ENCODE peak calls at places on chromosomes 13 and 19, in nine cellular contexts. T is left lung, L is neural progenitor cell, Z is colonic mucosa, R is breast epithelium, P is heart left ventricle, U is mesendoderm, F is body of pancreas, J is PC-3. G is an unnamed sample.

GRCh38 chr13:85148009-85148408 is 651.2 kb downstream of the SLITRK6 start:
- DNase-seq in P (no peak), J (no peak), U (peak; percentile 17), T (no peak), L (peak; percentile 87), R (no peak), Z (no peak), F (no peak), G (no peak)

GRCh38 chr13:46475586-46475991 is 77.4 kb upstream of the LRCH1 start:
- DNase-seq in J (peak; percentile 40), U (no peak), P (no peak), F (no peak), L (no peak), R (no peak), T (no peak), Z (no peak), G (no peak)

GRCh38 chr13:27194895-27195764 is 23.5 kb upstream of the USP12 start:
- DNase-seq in U (peak; percentile 89), L (peak; percentile 20), R (no peak), Z (no peak), J (peak; percentile 95), P (no peak), F (no peak), T (no peak), G (no peak)

GRCh38 chr19:32397736-32398135 is 7.8 kb upstream of the DPY19L3 start:
- DNase-seq in Z (no peak), L (no peak), P (no peak), U (peak; percentile 2), R (no peak), F (no peak), J (peak; percentile 58), T (no peak), G (no peak)

GRCh38 chr19:46196410-46197124 is 33.0 kb upstream of the IGFL1 start:
- DNase-seq in J (no peak), R (no peak), U (no peak), Z (no peak), T (no peak), P (no peak), F (no peak), L (no peak), G (no peak)

GRCh38 chr13:94641432-94641941 is 39.8 kb downstream of the GPR180 start:
- DNase-seq in U (no peak), Z (no peak), J (peak; percentile 62), F (no peak), P (no peak), T (no peak), R (no peak), L (no peak), G (no peak)

GRCh38 chr19:35557539-35558399 is 5.7 kb downstream of the ATP4A start:
- DNase-seq in J (no peak), L (peak; percentile 95), P (peak; percentile 79), F (peak; percentile 54), T (peak; percentile 60), U (peak; percentile 96), Z (peak; percentile 75), R (no peak), G (peak; percentile 73)

GRCh38 chr13:93848247-93848646 is 621.6 kb downstream of the GPC6 start:
- DNase-seq in Z (no peak), R (no peak), T (no peak), L (no peak), J (no peak), P (no peak), U (no peak), F (no peak), G (no peak)

GRCh38 chr13:107457686-107458085 is 757.6 kb downstream of the LIG4 start:
- DNase-seq in U (peak; percentile 14), P (no peak), L (peak; percentile 23), J (no peak), T (no peak), Z (no peak), R (no peak), F (no peak), G (no peak)

GRCh38 chr19:40623403-40624239 is 22.5 kb downstream of the LTBP4 start:
- DNase-seq in L (peak; percentile 96), Z (peak; percentile 92), F (peak; percentile 30), T (no peak), J (peak; percentile 85), R (no peak), U (peak; percentile 99), P (peak; percentile 62), G (no peak)

GRCh38 chr19:18629166-18630088 is 7.4 kb upstream of the KLHL26 start:
- DNase-seq in P (no peak), J (no peak), L (peak; percentile 42), U (no peak), Z (no peak), F (peak; percentile 39), T (no peak), R (no peak), G (no peak)

GRCh38 chr19:30602661-30603322 is 230.6 kb downstream of the ZNF536 start:
- DNase-seq in Z (no peak), L (no peak), P (no peak), J (no peak), F (no peak), U (no peak), R (no peak), T (no peak), G (no peak)

GRCh38 chr19:38729653-38730469 is 14.4 kb downstream of the CAPN12 start:
- DNase-seq in P (peak; percentile 87), U (peak; percentile 79), R (no peak), L (peak; percentile 88), T (peak; percentile 65), Z (peak; percentile 77), J (peak; percentile 53), F (peak; percentile 64), G (peak; percentile 77)

GRCh38 chr19:38727306-38727867 is 16.9 kb downstream of the CAPN12 start:
- DNase-seq in T (no peak), L (no peak), F (peak; percentile 8), U (no peak), P (no peak), J (no peak), R (no peak), Z (no peak), G (no peak)

GRCh38 chr19:38730470-38730730 is 13.9 kb downstream of the CAPN12 start:
- DNase-seq in Z (no peak), J (no peak), F (no peak), P (no peak), T (no peak), L (no peak), R (no peak), U (no peak), G (no peak)

GRCh38 chr19:38727868-38728660 is 16.2 kb downstream of the CAPN12 start:
- DNase-seq in F (peak; percentile 17), T (peak; percentile 33), P (peak; percentile 76), Z (no peak), U (peak; percentile 56), J (no peak), L (no peak), R (no peak), G (no peak)

GRCh38 chr19:38728752-38729541 is 15.3 kb downstream of the CAPN12 start:
- DNase-seq in J (no peak), T (peak; percentile 31), L (no peak), F (peak; percentile 17), P (peak; percentile 56), Z (no peak), U (no peak), R (no peak), G (no peak)
- H3K27ac ChIP-seq in J (no peak overlapping the region), T (peak overlapping the region; percentile 23), L (no peak overlapping the region), F (no peak overlapping the region), P (peak overlapping the region; percentile 45), Z (no peak overlapping the region), U (no peak overlapping the region), R (peak overlapping the region; percentile 61), G (peak overlapping the region; percentile 37)

GRCh38 chr19:3573858-3574637 is 1.3 kb downstream of the HMG20B start:
- DNase-seq in J (peak; percentile 97), L (peak; percentile 98), U (peak; percentile 98), T (peak; percentile 91), P (peak; percentile 93), Z (peak; percentile 95), F (peak; percentile 81), R (peak; percentile 94), G (peak; percentile 96)

GRCh38 chr19:3572855-3573161 is at the start of gene HMG20B:
- DNase-seq in J (no peak), L (no peak), Z (no peak), U (no peak), R (no peak), P (no peak), T (no peak), F (no peak), G (no peak)

GRCh38 chr19:3573162-3573857 is 566 bp downstream of the HMG20B start:
- DNase-seq in J (no peak), Z (peak; percentile 41), F (no peak), L (peak; percentile 61), R (no peak), P (peak; percentile 77), U (no peak), T (no peak), G (peak; percentile 33)

GRCh38 chr19:3570619-3571018 is 2.1 kb upstream of the HMG20B start:
- DNase-seq in T (no peak), P (no peak), F (no peak), Z (no peak), L (no peak), J (no peak), U (no peak), R (no peak), G (no peak)

GRCh38 chr19:3572132-3572854 is 451 bp upstream of the HMG20B start:
- DNase-seq in U (peak; percentile 100), Z (peak; percentile 100), T (peak; percentile 100), P (peak; percentile 100), L (peak; percentile 100), R (peak; percentile 100), F (peak; percentile 99), J (peak; percentile 97), G (peak; percentile 100)
- H3K27ac ChIP-seq in U (no peak overlapping the region), Z (peak overlapping the region; percentile 28), T (peak overlapping the region; percentile 85), P (peak overlapping the region; percentile 78), L (no peak overlapping the region), R (peak overlapping the region; percentile 92), F (no peak overlapping the region), J (no peak overlapping the region), G (peak overlapping the region; percentile 87)

DNA sequence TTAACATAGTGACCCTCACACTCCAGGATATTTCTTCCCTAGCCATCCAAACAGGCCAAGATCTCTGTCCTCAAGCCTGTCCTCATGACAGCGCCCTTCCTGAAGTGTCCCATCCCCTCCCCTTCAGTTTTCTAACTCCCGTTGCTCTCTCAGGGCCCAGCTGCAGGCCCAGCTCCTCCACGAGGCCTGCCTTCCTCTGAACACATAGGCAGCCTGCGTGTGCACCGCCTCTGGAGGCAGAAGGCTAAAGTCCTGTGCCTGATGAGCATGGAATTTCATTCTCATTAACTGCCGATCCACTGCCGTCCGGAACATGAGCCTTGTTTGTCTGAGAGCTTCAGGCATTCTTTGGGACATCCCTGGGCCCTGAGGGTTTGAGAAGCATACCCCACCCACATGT is 306.4 kb downstream of the DCLK1 start:
- DNase-seq in R (no peak), T (no peak), P (no peak), J (no peak), U (no peak), L (no peak), F (no peak), Z (no peak), G (no peak)
- H3K27ac ChIP-seq in R (no peak overlapping the region), T (no peak overlapping the region), P (no peak overlapping the region), J (no peak overlapping the region), U (no peak overlapping the region), L (no peak overlapping the region), F (no peak overlapping the region), Z (no peak overlapping the region), G (no peak overlapping the region)

DNA sequence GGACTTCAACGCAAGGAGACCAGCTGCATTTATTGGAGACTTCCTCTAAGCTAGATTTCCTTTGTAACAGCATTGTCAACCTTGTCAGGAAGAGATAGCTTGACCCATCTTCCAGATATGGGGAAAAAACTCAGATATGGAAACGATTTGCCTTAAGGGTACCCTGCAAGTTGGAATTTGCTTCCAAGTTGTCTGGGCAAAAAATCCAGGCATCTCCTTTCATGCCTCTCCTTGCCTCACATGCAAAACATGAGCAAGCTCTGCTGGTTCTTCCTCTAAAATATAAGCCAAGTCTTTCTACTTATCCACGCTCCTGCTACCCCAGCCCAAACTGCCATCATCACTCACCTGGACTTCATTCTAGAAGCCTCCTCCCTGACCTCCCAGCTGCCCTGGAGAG is 6.4 kb upstream of the DNMT1 start:
- DNase-seq in F (no peak), T (no peak), U (no peak), R (no peak), P (no peak), Z (no peak), J (no peak), L (no peak), G (no peak)
- H3K27ac ChIP-seq in F (no peak overlapping the region), T (no peak overlapping the region), U (no peak overlapping the region), R (peak overlapping the region; percentile 19), P (no peak overlapping the region), Z (no peak overlapping the region), J (no peak overlapping the region), L (no peak overlapping the region), G (no peak overlapping the region)